ENCODE peak calls at places on chromosomes 2 and 18, in five cellular contexts. One of them, this sample, is unnamed.

GRCh38 chr2:105950521-105951389 is 206.0 kb downstream of the NCK2 start:
- DNase-seq in CD4-positive, alpha-beta T cell: no peak
- DNase-seq in CD8-positive, alpha-beta T cell: no peak
- DNase-seq in lung: no peak
- DNase-seq in aorta: no peak
- DNase-seq in this sample: no peak

GRCh38 chr2:26500406-26500805 is 22.5 kb upstream of the OTOF start:
- DNase-seq in CD4-positive, alpha-beta T cell: no peak
- DNase-seq in CD8-positive, alpha-beta T cell: no peak
- DNase-seq in lung: no peak
- DNase-seq in aorta: no peak
- DNase-seq in this sample: no peak

GRCh38 chr2:121363632-121364420 is 78.8 kb upstream of the TFCP2L1 start:
- DNase-seq in CD4-positive, alpha-beta T cell: no peak
- DNase-seq in CD8-positive, alpha-beta T cell: no peak
- DNase-seq in lung: no peak
- DNase-seq in aorta: no peak
- DNase-seq in this sample: no peak

GRCh38 chr2:128777091-128778045 is 458.7 kb upstream of the HS6ST1 start:
- DNase-seq in CD4-positive, alpha-beta T cell: no peak
- DNase-seq in CD8-positive, alpha-beta T cell: peak; percentile 23
- DNase-seq in lung: no peak
- DNase-seq in aorta: peak; percentile 25
- DNase-seq in this sample: no peak

GRCh38 chr2:162435676-162436075 is 91.7 kb downstream of the GCA start:
- DNase-seq in CD4-positive, alpha-beta T cell: no peak
- DNase-seq in CD8-positive, alpha-beta T cell: no peak
- DNase-seq in lung: no peak
- DNase-seq in aorta: no peak
- DNase-seq in this sample: no peak

GRCh38 chr18:45731706-45732105 is 7.7 kb downstream of the SLC14A1 start:
- DNase-seq in CD4-positive, alpha-beta T cell: no peak
- DNase-seq in CD8-positive, alpha-beta T cell: no peak
- DNase-seq in lung: no peak
- DNase-seq in aorta: no peak
- DNase-seq in this sample: no peak

GRCh38 chr2:224941958-224942357 is 100.3 kb downstream of the DOCK10 start:
- DNase-seq in CD4-positive, alpha-beta T cell: no peak
- DNase-seq in CD8-positive, alpha-beta T cell: no peak
- DNase-seq in lung: no peak
- DNase-seq in aorta: no peak
- DNase-seq in this sample: no peak

GRCh38 chr2:99217929-99218501 is 37.0 kb downstream of the MRPL30 start:
- DNase-seq in CD4-positive, alpha-beta T cell: no peak
- DNase-seq in CD8-positive, alpha-beta T cell: no peak
- DNase-seq in lung: no peak
- DNase-seq in aorta: no peak
- DNase-seq in this sample: no peak

GRCh38 chr2:30926606-30927005 is 119.4 kb upstream of the CAPN13 start:
- DNase-seq in CD4-positive, alpha-beta T cell: no peak
- DNase-seq in CD8-positive, alpha-beta T cell: no peak
- DNase-seq in lung: no peak
- DNase-seq in aorta: no peak
- DNase-seq in this sample: no peak

GRCh38 chr2:84443477-84443876 is 15.6 kb downstream of the SUCLG1 start:
- DNase-seq in CD4-positive, alpha-beta T cell: no peak
- DNase-seq in CD8-positive, alpha-beta T cell: no peak
- DNase-seq in lung: no peak
- DNase-seq in aorta: no peak
- DNase-seq in this sample: no peak

GRCh38 chr18:77144451-77145118 is 12.0 kb upstream of the MBP start:
- DNase-seq in CD4-positive, alpha-beta T cell: no peak
- DNase-seq in CD8-positive, alpha-beta T cell: no peak
- DNase-seq in lung: no peak
- DNase-seq in aorta: no peak
- DNase-seq in this sample: no peak

GRCh38 chr2:26585966-26586365 is 55.2 kb downstream of the CIB4 start:
- DNase-seq in CD4-positive, alpha-beta T cell: no peak
- DNase-seq in CD8-positive, alpha-beta T cell: no peak
- DNase-seq in lung: no peak
- DNase-seq in aorta: peak; percentile 24
- DNase-seq in this sample: no peak

GRCh38 chr2:183219853-183220252 is 95.6 kb downstream of the NUP35 start:
- DNase-seq in CD4-positive, alpha-beta T cell: no peak
- DNase-seq in CD8-positive, alpha-beta T cell: no peak
- DNase-seq in lung: no peak
- DNase-seq in aorta: no peak
- DNase-seq in this sample: no peak

GRCh38 chr2:200357845-200358244 is 51.4 kb downstream of the SPATS2L start:
- DNase-seq in CD4-positive, alpha-beta T cell: no peak
- DNase-seq in CD8-positive, alpha-beta T cell: no peak
- DNase-seq in lung: no peak
- DNase-seq in aorta: no peak
- DNase-seq in this sample: no peak

GRCh38 chr2:67221266-67221665 is 175.9 kb upstream of the ETAA1 start:
- DNase-seq in CD4-positive, alpha-beta T cell: no peak
- DNase-seq in CD8-positive, alpha-beta T cell: no peak
- DNase-seq in lung: no peak
- DNase-seq in aorta: no peak
- DNase-seq in this sample: no peak

GRCh38 chr2:72131371-72131891 is 16.2 kb downstream of the CYP26B1 start:
- DNase-seq in CD4-positive, alpha-beta T cell: no peak
- DNase-seq in CD8-positive, alpha-beta T cell: peak; percentile 32
- DNase-seq in lung: no peak
- DNase-seq in aorta: peak; percentile 34
- DNase-seq in this sample: no peak

GRCh38 chr2:106735807-106736206 is 150.2 kb downstream of the ST6GAL2 start:
- DNase-seq in CD4-positive, alpha-beta T cell: no peak
- DNase-seq in CD8-positive, alpha-beta T cell: no peak
- DNase-seq in lung: no peak
- DNase-seq in aorta: no peak
- DNase-seq in this sample: no peak

GRCh38 chr2:100869146-100869545 is 49.2 kb downstream of the NPAS2 start:
- DNase-seq in CD4-positive, alpha-beta T cell: no peak
- DNase-seq in CD8-positive, alpha-beta T cell: no peak
- DNase-seq in lung: no peak
- DNase-seq in aorta: no peak
- DNase-seq in this sample: no peak

GRCh38 chr2:3805120-3805519 is 101.7 kb downstream of the DCDC2C start:
- DNase-seq in CD4-positive, alpha-beta T cell: no peak
- DNase-seq in CD8-positive, alpha-beta T cell: no peak
- DNase-seq in lung: no peak
- DNase-seq in aorta: no peak
- DNase-seq in this sample: no peak

GRCh38 chr2:100736121-100736915 is 83.6 kb upstream of the NPAS2 start:
- DNase-seq in CD4-positive, alpha-beta T cell: no peak
- DNase-seq in CD8-positive, alpha-beta T cell: no peak
- DNase-seq in lung: no peak
- DNase-seq in aorta: no peak
- DNase-seq in this sample: no peak

GRCh38 chr2:67974564-67975430 is 88.0 kb downstream of the C1D start:
- DNase-seq in CD4-positive, alpha-beta T cell: no peak
- DNase-seq in CD8-positive, alpha-beta T cell: no peak
- DNase-seq in lung: peak; percentile 36
- DNase-seq in aorta: peak; percentile 82
- DNase-seq in this sample: no peak

GRCh38 chr2:196651387-196652094 is 12.0 kb downstream of the CCDC150 start:
- DNase-seq in CD4-positive, alpha-beta T cell: no peak
- DNase-seq in CD8-positive, alpha-beta T cell: no peak
- DNase-seq in lung: no peak
- DNase-seq in aorta: no peak
- DNase-seq in this sample: no peak

GRCh38 chr2:196652869-196653268 is 13.4 kb downstream of the CCDC150 start:
- DNase-seq in CD4-positive, alpha-beta T cell: no peak
- DNase-seq in CD8-positive, alpha-beta T cell: no peak
- DNase-seq in lung: no peak
- DNase-seq in aorta: no peak
- DNase-seq in this sample: no peak

GRCh38 chr2:196653843-196654242 is 14.3 kb downstream of the CCDC150 start:
- DNase-seq in CD4-positive, alpha-beta T cell: no peak
- DNase-seq in CD8-positive, alpha-beta T cell: no peak
- DNase-seq in lung: no peak
- DNase-seq in aorta: no peak
- DNase-seq in this sample: no peak

GRCh38 chr2:196649202-196649601 is 9.7 kb downstream of the CCDC150 start:
- DNase-seq in CD4-positive, alpha-beta T cell: no peak
- DNase-seq in CD8-positive, alpha-beta T cell: no peak
- DNase-seq in lung: no peak
- DNase-seq in aorta: no peak
- DNase-seq in this sample: no peak
- H3K9me3 ChIP-seq in CD4-positive, alpha-beta T cell: peaks cover 34% of the 10 kb centered on the region
- H3K9me3 ChIP-seq in CD8-positive, alpha-beta T cell: peaks cover 15% of the 10 kb centered on the region
- H3K9me3 ChIP-seq in lung: no peaks in the 10 kb centered on the region
- H3K9me3 ChIP-seq in aorta: peaks cover 2% of the 10 kb centered on the region
- H3K9me3 ChIP-seq in this sample: peaks cover 28% of the 10 kb centered on the region

DNA sequence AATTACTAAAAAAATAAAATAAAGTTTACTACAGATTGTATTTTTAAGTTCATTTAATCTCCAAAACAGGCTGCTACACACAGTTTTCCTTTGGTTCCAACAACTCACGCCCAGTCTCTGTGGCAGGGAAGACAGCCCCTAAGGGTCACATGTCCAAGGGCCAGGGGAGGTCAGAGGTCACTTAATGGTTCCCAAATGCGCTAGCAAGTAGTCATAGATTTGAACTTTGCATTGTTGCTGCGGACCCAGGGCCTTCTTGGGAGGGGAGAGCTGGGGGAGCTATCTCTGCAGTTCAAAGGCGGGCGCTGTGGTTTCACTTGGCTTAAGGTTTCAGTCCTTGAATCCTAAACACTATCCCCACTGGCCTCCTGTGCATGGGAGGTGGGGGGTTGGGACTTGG is 74.8 kb upstream of the ZNF532 start:
- DNase-seq in CD4-positive, alpha-beta T cell: no peak
- DNase-seq in CD8-positive, alpha-beta T cell: no peak
- DNase-seq in lung: no peak
- DNase-seq in aorta: no peak
- DNase-seq in this sample: no peak
- H3K27ac ChIP-seq in CD4-positive, alpha-beta T cell: no peak overlapping the region
- H3K27ac ChIP-seq in CD8-positive, alpha-beta T cell: no peak overlapping the region
- H3K27ac ChIP-seq in lung: no peak overlapping the region
- H3K27ac ChIP-seq in aorta: no peak overlapping the region
- H3K27ac ChIP-seq in this sample: no peak overlapping the region

GRCh38 chr18:62060820-62061219 is 126.0 kb downstream of the PIGN start:
- DNase-seq in CD4-positive, alpha-beta T cell: no peak
- DNase-seq in CD8-positive, alpha-beta T cell: no peak
- DNase-seq in lung: no peak
- DNase-seq in aorta: no peak
- DNase-seq in this sample: no peak
- H3K9me3 ChIP-seq in CD4-positive, alpha-beta T cell: peaks cover 4% of the 10 kb centered on the region
- H3K9me3 ChIP-seq in CD8-positive, alpha-beta T cell: no peaks in the 10 kb centered on the region
- H3K9me3 ChIP-seq in lung: no peaks in the 10 kb centered on the region
- H3K9me3 ChIP-seq in aorta: no peaks in the 10 kb centered on the region
- H3K9me3 ChIP-seq in this sample: no peaks in the 10 kb centered on the region

DNA sequence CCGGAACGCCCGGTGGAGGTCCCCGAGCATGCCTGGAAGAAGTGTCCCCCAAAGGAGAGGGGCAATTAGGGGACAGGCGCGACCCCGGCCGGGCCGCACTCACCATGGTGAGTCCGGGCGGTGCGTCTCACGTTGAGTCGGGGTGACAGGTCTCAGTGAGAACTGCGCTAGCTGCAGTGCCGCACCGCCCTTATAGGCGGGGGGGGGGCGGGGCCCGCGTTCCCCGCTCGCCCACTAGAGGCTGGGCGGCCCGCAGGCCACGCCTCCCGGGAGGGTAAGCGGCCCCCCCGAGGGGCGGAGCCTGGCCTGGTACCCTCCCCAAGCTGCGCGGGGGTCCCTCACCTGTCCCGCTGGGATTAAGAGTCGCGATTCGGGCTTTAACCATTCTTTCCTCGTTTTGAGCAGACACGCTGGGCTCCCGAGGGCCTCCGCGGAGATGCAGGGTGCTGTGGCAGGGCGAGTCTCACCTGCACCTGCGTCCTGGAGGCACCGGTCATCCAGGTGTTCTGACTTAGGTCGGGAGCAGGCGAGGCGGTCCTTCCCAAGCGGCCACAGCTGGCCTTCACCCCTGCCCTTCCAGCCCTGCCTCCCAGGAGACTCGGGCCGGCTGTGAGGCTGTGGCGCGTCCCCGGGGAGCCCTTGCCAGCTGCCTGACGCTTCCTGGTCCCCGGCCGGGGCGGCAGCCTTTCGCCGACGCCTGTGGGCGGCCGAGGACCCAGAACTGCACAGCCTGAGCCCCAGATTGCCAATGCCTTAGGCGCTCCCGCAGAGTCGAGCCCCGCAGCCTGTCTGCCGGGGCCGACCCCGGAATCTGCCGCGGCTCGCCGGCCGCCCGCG is at the start of gene TUBA4A:
- DNase-seq in CD4-positive, alpha-beta T cell: peak; percentile 90
- DNase-seq in CD8-positive, alpha-beta T cell: peak; percentile 95
- DNase-seq in lung: peak; percentile 84
- DNase-seq in aorta: peak; percentile 90
- DNase-seq in this sample: peak; percentile 91
- H3K27ac ChIP-seq in CD4-positive, alpha-beta T cell: peak within 1 kb of the TSS; percentile 87
- H3K27ac ChIP-seq in CD8-positive, alpha-beta T cell: peak within 1 kb of the TSS; percentile 81
- H3K27ac ChIP-seq in lung: peak within 1 kb of the TSS; percentile 94
- H3K27ac ChIP-seq in aorta: peak within 1 kb of the TSS; percentile 8
- H3K27ac ChIP-seq in this sample: peak within 1 kb of the TSS; percentile 93

DNA sequence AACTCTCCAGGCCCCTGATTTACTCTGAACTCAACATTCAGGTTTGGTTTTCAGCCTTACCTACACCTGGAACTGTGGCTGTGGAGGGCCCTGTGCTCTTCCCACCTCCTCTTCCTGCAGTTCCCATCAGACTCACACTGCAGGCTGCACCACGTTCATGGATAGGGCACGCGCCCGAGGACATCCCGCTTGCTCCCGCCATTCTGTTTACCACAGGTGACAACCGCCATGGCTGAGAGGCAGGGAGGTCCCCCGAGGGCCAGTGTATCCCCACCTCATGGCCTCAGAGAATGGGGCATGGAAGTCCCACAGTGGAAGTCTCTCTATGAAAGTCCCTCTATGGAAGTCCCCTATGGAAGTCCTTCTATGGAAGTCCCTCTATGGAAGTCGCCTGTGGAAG is 358.5 kb upstream of the SALL3 start:
- DNase-seq in CD4-positive, alpha-beta T cell: no peak
- DNase-seq in CD8-positive, alpha-beta T cell: no peak
- DNase-seq in lung: no peak
- DNase-seq in aorta: no peak
- DNase-seq in this sample: no peak
- H3K9me3 ChIP-seq in CD4-positive, alpha-beta T cell: no peaks in the 10 kb centered on the region
- H3K9me3 ChIP-seq in CD8-positive, alpha-beta T cell: no peaks in the 10 kb centered on the region
- H3K9me3 ChIP-seq in lung: peaks cover 8% of the 10 kb centered on the region
- H3K9me3 ChIP-seq in aorta: peaks cover 2% of the 10 kb centered on the region
- H3K9me3 ChIP-seq in this sample: peaks cover 4% of the 10 kb centered on the region

DNA sequence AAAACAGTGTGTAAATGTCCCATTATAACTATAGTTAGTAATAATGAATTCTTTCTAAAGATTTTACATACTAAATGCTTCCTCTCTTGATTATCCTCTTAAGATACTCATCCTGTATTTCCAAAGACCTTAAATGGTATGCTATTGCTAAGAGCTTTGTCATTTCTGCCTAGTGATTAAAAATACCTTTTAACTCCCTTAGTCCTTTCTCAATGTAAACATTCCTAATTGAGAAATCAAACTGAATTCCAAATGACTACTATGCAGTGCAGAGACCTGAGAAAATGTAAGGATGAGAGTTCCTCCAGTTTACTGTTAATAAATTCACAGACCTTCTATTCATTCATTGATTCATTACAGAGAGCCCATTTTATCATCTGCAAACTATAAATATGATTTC is 86.9 kb downstream of the SOS1 start:
- DNase-seq in CD4-positive, alpha-beta T cell: no peak
- DNase-seq in CD8-positive, alpha-beta T cell: no peak
- DNase-seq in lung: no peak
- DNase-seq in aorta: no peak
- DNase-seq in this sample: no peak
- H3K27ac ChIP-seq in CD4-positive, alpha-beta T cell: no peak overlapping the region
- H3K27ac ChIP-seq in CD8-positive, alpha-beta T cell: no peak overlapping the region
- H3K27ac ChIP-seq in lung: no peak overlapping the region
- H3K27ac ChIP-seq in aorta: no peak overlapping the region
- H3K27ac ChIP-seq in this sample: no peak overlapping the region